ENCODE peak calls at places on chromosome 19, in four cellular contexts. G is IMR-90, D is fibroblast of lung, L is tibial nerve. X is an unnamed sample.

GRCh38 chr19:49331616-49332055 is 3.6 kb upstream of the CD37 start:
- DNase-seq in G (peak), D (peak), L (no peak), X (no peak)

GRCh38 chr19:17001603-17002183 is 24.9 kb downstream of the CPAMD8 start:
- DNase-seq in G (no peak), D (no peak), L (no peak), X (no peak)

GRCh38 chr19:12544401-12544876 is 6.8 kb downstream of the ZNF564 start:
- DNase-seq in G (peak), D (no peak), L (no peak), X (no peak)

GRCh38 chr19:51098366-51099069 is 9.7 kb downstream of the CTU1 start:
- DNase-seq in G (no peak), D (peak), L (no peak), X (no peak)

GRCh38 chr19:24032651-24033050 is 54.3 kb upstream of the ZNF254 start:
- DNase-seq in G (no peak), D (no peak), L (no peak), X (no peak)

GRCh38 chr19:49333426-49334288 is 1.5 kb upstream of the CD37 start:
- DNase-seq in G (peak), D (no peak), L (no peak), X (no peak)

GRCh38 chr19:16496613-16496983 is 404 bp downstream of the C19orf44 start:
- DNase-seq in G (peak), D (peak), L (no peak), X (no peak)

GRCh38 chr19:13841339-13842293 is 35.3 kb upstream of the NANOS3 start:
- DNase-seq in G (no peak), D (no peak), L (peak), X (no peak)

GRCh38 chr19:13234518-13234917 is 84.3 kb downstream of the IER2 start:
- DNase-seq in G (no peak), D (peak), L (peak), X (no peak)

GRCh38 chr19:47377801-47378200 is 28.7 kb downstream of the DHX34 start:
- DNase-seq in G (no peak), D (no peak), L (no peak), X (no peak)

GRCh38 chr19:32828139-32828538 is 41.4 kb downstream of the SLC7A9 start:
- DNase-seq in G (no peak), D (no peak), L (no peak), X (no peak)

GRCh38 chr19:15227261-15227660 is 5.0 kb downstream of the EPHX3 start:
- DNase-seq in G (no peak), D (no peak), L (no peak), X (no peak)

GRCh38 chr19:35171730-35172129 is 17.2 kb downstream of the FXYD5 start:
- DNase-seq in G (no peak), D (no peak), L (no peak), X (no peak)

GRCh38 chr19:39752390-39752789 is 14.6 kb upstream of the CLC start:
- DNase-seq in G (no peak), D (no peak), L (no peak), X (no peak)

GRCh38 chr19:14837391-14837790 is 2.4 kb upstream of the OR7A5 start:
- DNase-seq in G (no peak), D (no peak), L (no peak), X (no peak)

GRCh38 chr19:10419200-10419645 is 1.1 kb upstream of the PDE4A start:
- DNase-seq in G (no peak), D (no peak), L (no peak), X (no peak)

GRCh38 chr19:38812004-38812840 is 523 bp downstream of the LGALS4 start:
- DNase-seq in G (no peak), D (no peak), L (no peak), X (no peak)

GRCh38 chr19:43148233-43148632 is 38.1 kb downstream of the PSG5 start:
- DNase-seq in G (peak), D (peak), L (no peak), X (peak)

GRCh38 chr19:38734426-38735256 is 9.6 kb downstream of the CAPN12 start:
- DNase-seq in G (no peak), D (no peak), L (no peak), X (no peak)

DNA sequence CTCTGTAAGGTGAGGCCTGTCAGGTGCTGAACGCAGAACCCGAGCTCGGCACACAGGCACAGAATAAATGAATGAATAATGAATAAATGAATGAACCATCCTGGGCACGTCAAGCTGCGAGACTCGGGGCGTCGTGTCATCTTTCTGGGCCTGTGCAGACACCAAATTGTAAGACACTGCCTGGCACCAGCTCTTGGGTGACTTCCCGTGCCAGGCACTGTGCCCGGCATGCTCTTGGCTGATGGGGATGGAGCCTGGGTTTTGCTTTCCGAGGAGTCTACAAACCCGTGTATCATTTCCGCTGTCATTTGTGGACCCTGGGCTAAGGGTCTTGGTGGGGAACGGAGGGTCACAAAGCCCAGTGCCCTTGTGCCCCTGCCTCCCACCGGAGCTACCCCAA is 43.9 kb downstream of the CELF5 start:
- DNase-seq in G (no peak), D (no peak), L (no peak), X (no peak)
- TF ChIP-seq CTCF in G (no peak), D (no peak), L (no peak), X (no peak)

GRCh38 chr19:1101337-1101698 is 2.5 kb upstream of the GPX4 start:
- DNase-seq in G (no peak), D (no peak), L (peak), X (no peak)
- H3K4me3 ChIP-seq in G (no peak), D (no peak), L (no peak), X (no peak)

DNA sequence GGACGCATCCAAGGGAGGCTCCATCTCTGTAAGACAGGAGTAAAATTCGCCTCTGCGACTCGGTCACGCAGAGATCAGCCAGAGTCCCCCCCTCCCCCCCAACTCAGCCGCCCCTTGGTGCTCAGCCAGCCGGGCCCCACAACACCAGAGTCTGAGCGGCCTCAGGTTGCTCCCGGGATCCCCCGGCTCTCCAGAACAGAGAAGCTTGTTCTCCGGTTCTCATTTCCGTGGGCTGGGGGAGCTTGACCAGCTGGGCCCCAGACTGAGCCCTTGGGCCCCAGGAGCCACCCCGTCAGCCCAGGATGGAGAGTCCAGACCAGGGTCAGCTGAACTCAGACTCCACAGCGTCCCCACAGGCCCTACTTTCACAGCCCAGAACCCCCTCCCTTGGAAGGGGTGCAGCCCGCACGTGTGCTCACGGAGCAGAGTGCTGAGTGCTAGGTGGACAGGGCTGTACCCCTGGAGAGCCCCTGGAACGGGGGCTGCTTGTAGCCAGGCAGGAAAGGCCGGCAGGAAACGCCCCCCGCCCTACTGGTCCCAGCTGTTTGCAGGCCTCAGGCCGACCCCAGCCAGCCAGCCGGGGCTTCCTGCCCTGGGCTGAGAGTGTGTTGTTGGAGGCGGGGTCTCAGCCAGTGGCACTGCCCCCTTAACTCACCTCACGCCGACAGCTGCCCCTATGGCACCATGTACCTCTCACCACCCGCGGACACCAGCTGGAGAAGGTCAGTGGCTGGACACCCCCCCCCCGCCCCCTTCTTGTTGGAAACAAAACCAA is 44.5 kb downstream of the COMP start:
- DNase-seq in G (no peak), D (no peak), L (no peak), X (no peak)
- TF ChIP-seq CTCF in G (no peak), D (no peak), L (no peak), X (no peak)

DNA sequence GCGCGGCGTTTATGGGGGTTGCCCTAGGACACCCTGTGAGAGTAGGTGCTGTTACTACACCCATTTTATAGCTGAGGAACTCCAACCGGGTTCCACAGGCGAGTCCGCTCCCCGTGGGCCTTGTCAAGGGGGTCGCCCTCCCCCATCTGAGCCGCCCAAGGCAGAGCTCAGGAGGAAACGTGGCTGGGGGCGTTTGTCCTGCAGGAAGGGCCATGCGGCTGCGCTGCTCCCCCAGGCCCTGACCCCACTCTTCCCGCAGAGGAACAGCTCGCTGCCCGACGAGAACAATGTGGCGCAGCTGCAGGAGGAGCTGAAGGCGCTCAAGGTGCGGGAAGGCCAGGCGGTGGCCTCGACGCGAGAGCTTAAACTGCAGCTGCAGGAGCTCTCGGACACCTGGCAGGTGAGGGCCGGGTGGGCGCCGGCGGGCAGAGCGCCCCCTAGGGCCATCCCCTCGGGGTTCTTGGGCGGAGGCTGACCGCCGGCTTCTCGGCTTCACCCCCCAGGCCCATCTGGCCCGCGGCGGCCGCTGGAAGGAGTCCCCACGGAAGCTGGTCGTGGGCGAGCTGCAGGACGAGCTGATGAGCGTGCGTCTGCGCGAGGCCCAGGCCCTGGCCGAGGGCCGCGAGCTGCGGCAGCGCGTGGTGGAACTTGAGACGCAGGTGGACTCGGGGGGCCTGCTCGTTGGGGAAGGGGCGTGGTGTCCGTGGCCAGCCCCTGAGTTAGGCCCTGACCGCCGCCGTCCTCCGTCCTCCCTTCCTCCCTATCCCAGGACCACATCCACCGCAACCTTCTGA is 12.4 kb downstream of the PRR36 start:
- DNase-seq in G (no peak), D (no peak), L (no peak), X (no peak)
- H3K4me3 ChIP-seq in G (peak), D (no peak), L (no peak), X (no peak)

GRCh38 chr19:28977826-28978225 is 235.1 kb downstream of the UQCRFS1 start:
- DNase-seq in G (no peak), D (no peak), L (no peak), X (no peak)
- TF ChIP-seq CTCF in G (no peak), D (no peak), L (no peak), X (peak)

GRCh38 chr19:9060559-9061340 is 26.1 kb upstream of the OR1M1 start:
- DNase-seq in G (no peak), D (no peak), L (no peak), X (no peak)

GRCh38 chr19:9054207-9054606 is 32.7 kb upstream of the OR1M1 start:
- DNase-seq in G (no peak), D (no peak), L (no peak), X (no peak)

GRCh38 chr19:9057505-9058258 is 29.2 kb upstream of the OR1M1 start:
- DNase-seq in G (no peak), D (no peak), L (no peak), X (no peak)

GRCh38 chr19:9052894-9053293 is 34.0 kb upstream of the OR1M1 start:
- DNase-seq in G (no peak), D (no peak), L (no peak), X (no peak)

GRCh38 chr19:9054768-9055167 is 32.1 kb upstream of the OR1M1 start:
- DNase-seq in G (no peak), D (no peak), L (no peak), X (no peak)
- H3K4me3 ChIP-seq in G (no peak), D (no peak), L (no peak), X (no peak)

DNA sequence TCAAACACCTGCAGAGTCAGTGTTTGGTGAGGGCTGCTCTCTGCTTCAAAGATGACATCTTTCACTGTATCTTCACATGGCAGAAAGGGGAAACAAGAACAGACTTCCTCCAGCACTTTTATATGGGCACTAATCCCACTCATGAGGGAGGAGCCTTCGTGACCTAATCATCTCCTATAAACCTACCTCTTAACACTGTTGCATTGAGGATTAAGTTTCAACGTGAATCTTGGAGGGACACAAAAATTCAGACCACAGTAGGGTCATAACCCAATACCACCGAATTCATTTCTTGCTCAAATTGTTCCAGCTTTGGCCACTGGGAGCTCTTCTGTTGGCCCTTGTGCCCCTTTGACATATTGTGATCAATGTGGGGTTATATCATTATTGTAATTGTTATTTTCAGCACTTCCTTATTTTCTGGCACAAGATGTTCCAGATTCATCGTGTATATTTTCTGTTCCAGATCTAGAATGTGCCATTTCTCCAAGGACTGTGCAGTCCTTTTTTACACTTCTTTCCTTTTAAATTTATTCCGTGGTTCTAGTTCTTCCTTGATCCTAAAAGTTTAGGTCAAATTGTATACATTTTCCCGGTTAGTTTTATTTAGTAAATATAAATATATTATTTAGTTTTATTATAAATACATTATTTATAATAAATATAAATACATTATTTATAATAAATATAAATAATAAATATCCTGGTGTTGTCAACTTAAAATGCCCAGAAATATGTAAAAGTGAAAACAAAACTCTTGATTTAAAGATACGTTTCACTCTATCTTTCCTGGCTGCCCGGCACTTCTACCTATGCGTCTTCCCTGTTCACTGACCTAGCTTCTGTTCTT is 35.5 kb upstream of the IGFL4 start:
- DNase-seq in G (no peak), D (no peak), L (no peak), X (no peak)
- TF ChIP-seq CTCF in G (no peak), D (no peak), L (no peak), X (peak)